ENCODE peak calls at places on chromosomes 4 and X, in ten cellular contexts. B is tibial nerve, Q is mammary epithelial cell, X is fibroblast of lung, O is thoracic aorta, M is left ventricle myocardium inferior, P is K562, E is cardiac muscle cell, U is right atrium auricular region, V is H1. Z is an unnamed sample. For H3K4me1, the result is how much of the 10 kb centered on the place peaks cover.

GRCh38 chr4:102493794-102494193 is 7.4 kb upstream of the NFKB1 start:
- DNase-seq in B (no peak), Q (no peak), X (no peak), O (no peak), M (no peak), P (no peak), E (no peak), U (no peak), V (no peak), Z (no peak)

GRCh38 chrX:68735266-68735665 is 87.8 kb downstream of the STARD8 start:
- DNase-seq in B (no peak), Q (no peak), X (no peak), O (no peak), M (no peak), P (no peak), E (no peak), U (no peak), V (no peak), Z (no peak)

GRCh38 chr4:188270273-188271069 is 131.2 kb downstream of the TRIML1 start:
- DNase-seq in B (no peak), Q (no peak), X (no peak), O (no peak), M (no peak), P (no peak), E (no peak), U (no peak), V (no peak), Z (no peak)

GRCh38 chr4:133868856-133869255 is 332.7 kb downstream of the PABPC4L start:
- DNase-seq in B (no peak), Q (no peak), X (no peak), O (no peak), M (no peak), P (no peak), E (no peak), U (no peak), V (no peak), Z (no peak)

GRCh38 chrX:120740072-120740471 is 110.2 kb upstream of the C1GALT1C1 start:
- DNase-seq in B (no peak), Q (no peak), X (no peak), O (no peak), M (no peak), P (no peak), E (no peak), U (no peak), V (no peak), Z (no peak)

GRCh38 chr4:156830356-156830755 is 141.2 kb downstream of the PDGFC start:
- DNase-seq in B (no peak), Q (peak), X (peak), O (no peak), M (no peak), P (no peak), E (no peak), U (no peak), V (no peak), Z (no peak)

GRCh38 chr4:153222790-153223417 is 18.7 kb downstream of the TRIM2 start:
- DNase-seq in B (peak), Q (peak), X (peak), O (no peak), M (peak), P (peak), E (peak), U (no peak), V (no peak), Z (peak)

GRCh38 chr4:175470141-175470540 is 341.9 kb downstream of the GPM6A start:
- DNase-seq in B (no peak), Q (peak), X (peak), O (no peak), M (no peak), P (no peak), E (no peak), U (no peak), V (no peak), Z (no peak)

GRCh38 chr4:17812125-17812524 is 1.3 kb downstream of the NCAPG start:
- DNase-seq in B (no peak), Q (no peak), X (no peak), O (no peak), M (no peak), P (no peak), E (no peak), U (no peak), V (no peak), Z (no peak)

GRCh38 chrX:109485470-109486340 is 3.8 kb upstream of the GUCY2F start:
- DNase-seq in B (peak), Q (peak), X (peak), O (peak), M (peak), P (peak), E (peak), U (peak), V (no peak), Z (peak)

GRCh38 chr4:129747756-129748155 is 651.8 kb downstream of the C4orf33 start:
- DNase-seq in B (no peak), Q (no peak), X (no peak), O (no peak), M (no peak), P (no peak), E (no peak), U (no peak), V (no peak), Z (no peak)

GRCh38 chrX:122555925-122556324 is 628.2 kb upstream of the GRIA3 start:
- DNase-seq in B (no peak), Q (no peak), X (no peak), O (no peak), M (no peak), P (no peak), E (no peak), U (no peak), V (no peak), Z (no peak)

GRCh38 chrX:122552291-122552800 is 631.7 kb upstream of the GRIA3 start:
- DNase-seq in B (no peak), Q (peak), X (peak), O (no peak), M (no peak), P (no peak), E (no peak), U (no peak), V (no peak), Z (no peak)
- H3K4me1 ChIP-seq in B (under half), Q (under half), X (under half), O (under half), M (under half), P (under half), E (under half), U (under half), V (under half), Z (under half)

GRCh38 chr4:1714303-1715001 is 2.3 kb upstream of the SLBP start:
- DNase-seq in B (no peak), Q (no peak), X (peak), O (no peak), M (no peak), P (peak), E (no peak), U (no peak), V (no peak), Z (no peak)
- H3K4me3 ChIP-seq in B (no peak), Q (no peak), X (no peak), O (no peak), M (no peak), P (peak), E (no peak), U (no peak), V (no peak), Z (no peak)

DNA sequence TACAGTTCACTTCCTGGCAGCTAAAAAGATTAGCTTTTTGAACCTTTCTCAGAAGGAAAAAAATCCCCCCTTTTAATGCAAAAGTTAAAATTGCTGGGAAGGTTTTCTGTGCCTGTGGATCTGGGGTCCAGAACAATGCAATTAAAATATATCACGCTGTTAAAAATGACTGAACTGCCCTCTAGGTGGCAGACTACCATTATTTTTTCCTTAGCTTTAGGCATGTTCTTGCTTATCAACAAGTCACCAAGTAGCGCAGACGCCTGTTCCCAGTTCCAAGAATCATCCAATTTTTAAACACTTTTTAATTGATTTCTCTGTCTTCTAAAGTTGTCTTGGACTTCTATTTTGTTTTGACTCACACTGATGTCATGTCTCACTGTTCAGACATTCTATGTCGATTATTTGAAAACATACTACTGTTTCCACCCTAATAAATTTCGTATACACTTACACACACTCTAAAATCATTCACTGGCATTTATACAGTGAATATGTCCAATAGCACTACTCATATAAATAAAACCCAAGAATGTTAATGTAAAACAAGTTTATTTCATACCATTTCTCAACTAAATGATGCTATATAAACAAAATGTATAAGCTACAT is 661.6 kb downstream of the RAPGEF2 start:
- DNase-seq in B (peak), Q (peak), X (peak), O (no peak), M (no peak), P (peak), E (peak), U (no peak), V (peak), Z (peak)
- TF ChIP-seq CTCF in B (peak), Q (peak), X (peak), O (no peak), M (peak), P (no peak), E (peak), U (peak), V (peak), Z (peak)

GRCh38 chrX:130179579-130180215 is 7.9 kb downstream of the RAB33A start:
- DNase-seq in B (no peak), Q (no peak), X (peak), O (no peak), M (no peak), P (peak), E (peak), U (no peak), V (no peak), Z (no peak)
- H3K4me1 ChIP-seq in B (under half), Q (under half), X (under half), O (under half), M (under half), P (under half), E (under half), U (under half), V (under half), Z (under half)

DNA sequence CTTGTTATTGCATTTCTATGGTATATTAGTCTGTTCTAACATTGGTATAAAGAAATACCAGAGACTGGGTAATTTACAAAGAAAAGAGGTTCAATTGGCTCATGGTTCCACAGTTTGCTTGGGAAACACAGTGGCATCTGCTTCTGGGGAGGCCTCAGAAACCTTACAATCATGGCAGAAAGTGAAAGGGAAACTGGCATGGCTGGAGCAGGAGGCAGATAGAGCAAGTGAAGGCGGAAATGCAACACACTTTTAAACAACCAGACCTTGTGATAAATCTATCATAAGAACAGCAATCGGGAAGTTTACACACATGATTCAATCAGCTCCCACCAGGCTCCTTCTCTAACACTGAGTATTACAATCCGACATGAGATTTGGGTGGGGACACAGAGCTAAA is 346.6 kb upstream of the GNPDA2 start:
- DNase-seq in B (no peak), Q (no peak), X (no peak), O (no peak), M (no peak), P (no peak), E (no peak), U (no peak), V (no peak), Z (no peak)
- H3K4me3 ChIP-seq in B (no peak), Q (no peak), X (no peak), O (no peak), M (no peak), P (no peak), E (no peak), U (no peak), V (no peak), Z (no peak)

GRCh38 chr4:146274774-146275173 is 60.4 kb downstream of the REELD1 start:
- DNase-seq in B (no peak), Q (no peak), X (no peak), O (no peak), M (no peak), P (no peak), E (no peak), U (no peak), V (no peak), Z (no peak)
- TF ChIP-seq CTCF in B (no peak), Q (no peak), X (no peak), O (no peak), M (no peak), P (no peak), E (no peak), U (no peak), V (no peak), Z (no peak)

GRCh38 chrX:2693123-2693438 is 2.0 kb downstream of the CD99 start:
- DNase-seq in B (no peak), Q (no peak), X (no peak), O (no peak), M (no peak), P (no peak), E (no peak), U (no peak), V (no peak), Z (no peak)
- H3K4me1 ChIP-seq in B (under half), Q (under half), X (under half), O (half or more), M (half or more), P (under half), E (under half), U (under half), V (under half), Z (under half)

DNA sequence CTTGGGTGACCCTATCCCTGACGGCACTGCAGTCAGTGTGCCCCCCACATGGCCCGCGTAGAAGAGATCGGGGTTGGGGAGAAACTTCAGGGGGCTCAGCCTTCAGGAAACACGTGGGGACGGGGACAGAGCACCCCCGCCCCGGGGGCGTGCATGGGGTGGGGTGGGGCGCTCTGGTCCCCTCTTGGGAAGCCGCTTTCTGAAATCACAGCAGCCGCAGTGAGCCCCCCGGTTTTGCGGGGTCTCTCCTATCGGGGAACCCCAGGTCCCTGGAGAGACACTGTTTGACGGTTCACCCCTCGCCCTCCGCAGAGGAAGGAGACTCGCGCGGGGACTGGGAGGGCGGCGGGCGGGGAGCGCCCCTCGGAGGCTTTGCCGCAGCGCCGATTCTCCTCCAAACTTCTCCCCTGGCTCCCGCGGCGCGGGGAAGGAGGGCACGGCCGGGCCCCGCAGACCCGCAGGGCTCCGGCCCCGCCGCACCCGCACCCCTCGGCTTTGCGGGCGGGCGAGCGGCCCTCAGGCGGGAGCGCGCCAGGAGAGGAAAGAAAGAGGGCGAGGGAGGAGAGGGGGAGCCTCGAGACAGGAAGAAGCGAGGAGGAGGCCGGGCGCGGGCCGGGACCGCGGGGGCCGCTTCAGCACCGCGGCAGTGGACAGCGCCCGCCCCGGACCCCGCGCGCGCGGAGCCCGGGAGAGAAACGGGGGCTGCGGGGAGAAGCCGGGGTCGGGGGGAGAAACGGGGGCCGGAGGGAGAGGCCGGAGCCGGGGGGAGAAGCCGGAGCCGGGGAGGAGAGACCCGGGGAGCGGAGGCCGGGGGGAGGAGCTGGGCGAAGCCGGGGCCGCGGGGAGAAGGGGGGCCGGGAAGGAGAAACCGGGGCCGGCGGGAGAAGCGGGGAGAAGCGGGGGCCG is 613 bp downstream of the CPLX1 start:
- DNase-seq in B (no peak), Q (no peak), X (peak), O (no peak), M (no peak), P (peak), E (peak), U (no peak), V (no peak), Z (peak)
- H3K4me3 ChIP-seq in B (peak), Q (no peak), X (no peak), O (peak), M (peak), P (peak), E (peak), U (peak), V (peak), Z (peak)

DNA sequence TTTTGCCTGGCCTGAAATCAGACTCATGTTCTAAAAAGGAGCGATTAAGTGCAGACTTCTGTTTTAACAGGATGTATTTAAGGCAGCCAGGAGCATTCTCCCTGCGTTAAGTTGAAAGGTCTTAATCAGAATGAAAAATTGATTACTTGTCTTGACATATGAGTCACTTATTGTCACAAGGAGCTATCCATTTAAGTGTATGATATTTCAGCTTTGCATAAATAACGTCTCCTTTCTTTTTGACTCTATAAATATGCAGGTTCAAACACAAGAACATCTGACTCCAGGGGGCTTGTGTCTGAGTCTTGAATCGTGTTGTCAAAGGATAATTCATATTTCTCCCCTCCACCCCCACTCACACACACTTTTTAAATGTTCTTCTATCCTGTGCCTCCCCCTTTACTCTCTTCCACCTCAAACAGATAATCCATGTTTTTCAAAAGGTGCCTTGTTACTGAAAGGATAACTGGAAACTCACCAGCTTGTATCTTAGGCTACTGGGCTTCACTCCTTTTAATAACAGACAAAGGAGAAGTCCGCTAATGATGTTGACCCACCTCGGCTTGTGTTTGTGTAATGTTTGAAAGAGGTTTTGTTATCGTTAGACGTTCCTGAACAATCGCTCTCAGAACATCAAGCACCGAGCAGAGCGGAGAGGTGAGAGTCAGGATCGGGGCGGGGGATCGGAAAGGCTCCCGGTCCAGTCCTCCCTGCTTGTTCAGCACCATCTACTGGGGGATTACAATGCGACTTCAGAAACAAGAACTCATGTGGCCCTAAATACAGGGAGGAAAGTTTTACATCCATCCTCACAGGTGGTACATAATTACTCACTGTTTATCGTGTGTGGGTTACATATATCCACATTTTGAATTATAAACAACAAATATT is 107.5 kb upstream of the RPL34 start:
- DNase-seq in B (peak), Q (peak), X (peak), O (no peak), M (peak), P (peak), E (peak), U (no peak), V (peak), Z (peak)
- TF ChIP-seq CTCF in B (peak), Q (peak), X (peak), O (no peak), M (peak), P (peak), E (peak), U (peak), V (peak), Z (no peak)

GRCh38 chr4:48333587-48333986 is 7.7 kb upstream of the SLAIN2 start:
- DNase-seq in B (no peak), Q (peak), X (peak), O (no peak), M (no peak), P (no peak), E (no peak), U (no peak), V (no peak), Z (no peak)
- H3K4me1 ChIP-seq in B (under half), Q (under half), X (under half), O (under half), M (under half), P (under half), E (under half), U (under half), V (under half), Z (under half)

Z was measured in testis.